ENCODE peak calls at places on chromosomes 6 and 20, in five cellular contexts. O is choroid plexus epithelial cell; N is Ammon's horn; F is astrocyte of the spinal cord; E is activated CD8-positive, alpha-beta memory T cell treated with anti-CD3 and anti-CD28 coated beads for 1 hour. G is an unnamed sample.

GRCh38 chr6:146544783-146545182 is 1.1 kb downstream of the RAB32 start:
- DNase-seq in F (no peak), O (peak), N (no peak), E (no peak), G (no peak)

GRCh38 chr6:143747347-143747842 is 69.6 kb downstream of the PHACTR2 start:
- DNase-seq in O (no peak), N (no peak), F (no peak), E (no peak), G (peak)

GRCh38 chr6:7085911-7086310 is 21.9 kb upstream of the RREB1 start:
- DNase-seq in N (peak), O (no peak), E (no peak), F (no peak), G (peak)

GRCh38 chr6:148179786-148180185 is 162.9 kb upstream of the SASH1 start:
- DNase-seq in O (peak), E (no peak), N (no peak), F (peak), G (peak)

GRCh38 chr6:69279805-69280204 is 517.0 kb downstream of the LMBRD1 start:
- DNase-seq in F (peak), N (peak), O (peak), E (no peak), G (no peak)

GRCh38 chr20:21513181-21513663 is 642 bp downstream of the NKX2-2 start:
- DNase-seq in N (peak), F (no peak), O (no peak), E (no peak), G (peak)

GRCh38 chr20:15882553-15882952 is 690.7 kb downstream of the KIF16B start:
- DNase-seq in N (no peak), F (no peak), E (no peak), O (no peak), G (no peak)

GRCh38 chr6:10722820-10723651 is at the start of gene TMEM14C:
- DNase-seq in N (peak), F (peak), O (peak), E (peak), G (peak)

GRCh38 chr6:149872233-149872632 is 8.1 kb upstream of the LRP11 start:
- DNase-seq in N (no peak), E (no peak), O (no peak), F (no peak), G (no peak)

GRCh38 chr20:54479138-54479906 is 3.9 kb downstream of the DOK5 start:
- DNase-seq in F (no peak), N (no peak), E (no peak), O (no peak), G (peak)

GRCh38 chr6:52394251-52394666 is 25.9 kb upstream of the EFHC1 start:
- DNase-seq in F (no peak), N (no peak), O (no peak), E (no peak), G (no peak)

GRCh38 chr20:39214778-39215177 is 252.6 kb downstream of the DHX35 start:
- DNase-seq in E (no peak), O (no peak), N (peak), F (no peak), G (no peak)

GRCh38 chr20:44465001-44465560 is 10.6 kb upstream of the TTPAL start:
- DNase-seq in N (no peak), F (no peak), E (no peak), O (no peak), G (no peak)

GRCh38 chr6:158630944-158631616 is 13.5 kb downstream of the DYNLT1 start:
- DNase-seq in O (peak), N (no peak), E (no peak), F (peak), G (peak)

GRCh38 chr20:64173116-64173515 is 8.9 kb downstream of the MYT1 start:
- DNase-seq in E (no peak), O (no peak), N (no peak), F (no peak), G (no peak)

GRCh38 chr20:11891827-11892521 is 25.7 kb upstream of the BTBD3 start:
- DNase-seq in F (peak), N (peak), O (peak), E (no peak), G (peak)

GRCh38 chr6:1390805-1391511 is 1.6 kb downstream of the FOXF2 start:
- DNase-seq in F (no peak), O (peak), N (no peak), E (no peak), G (peak)

GRCh38 chr6:52598123-52598823 is 21.4 kb upstream of the TRAM2 start:
- DNase-seq in F (peak), N (peak), E (no peak), O (peak), G (peak)

GRCh38 chr6:126385536-126385935 is 45.6 kb downstream of the CENPW start:
- DNase-seq in O (no peak), E (no peak), F (no peak), N (no peak), G (no peak)

GRCh38 chr20:39778847-39779641 is 816.9 kb downstream of the DHX35 start:
- DNase-seq in F (peak), N (peak), E (no peak), O (peak), G (peak)